ENCODE peak calls at places on chromosomes 16 and 17, in ten cellular contexts. F, D, V, U, B, X, Z, N, I and P are unnamed samples.

GRCh38 chr16:35215287-35215686 is 1755.9 kb downstream of the TP53TG3F start:
- DNase-seq in U (no peak), Z (no peak), F (no peak), V (no peak), I (no peak), D (no peak), B (peak; percentile 0), X (no peak), N (no peak), P (no peak)

GRCh38 chr16:56330476-56330875 is 94.9 kb downstream of the AMFR start:
- DNase-seq in B (no peak), U (no peak), N (no peak), I (no peak), Z (no peak), V (no peak), F (no peak), D (no peak), X (no peak), P (no peak)

GRCh38 chr17:51748749-51749604 is 409.5 kb downstream of the CA10 start:
- DNase-seq in V (no peak), N (no peak), F (no peak), B (no peak), I (no peak), U (no peak), X (no peak), Z (no peak), D (no peak), P (no peak)

GRCh38 chr17:28745052-28745776 is 1.4 kb downstream of the TRAF4 start:
- DNase-seq in B (peak; percentile 80), V (peak; percentile 51), Z (peak; percentile 86), D (no peak), I (no peak), F (peak; percentile 84), X (no peak), U (no peak), N (no peak), P (no peak)

GRCh38 chr17:2122641-2123302 is 67.9 kb downstream of the HIC1 start:
- DNase-seq in D (no peak), N (no peak), V (peak; percentile 91), U (peak; percentile 78), F (peak; percentile 88), B (peak; percentile 14), Z (peak; percentile 80), I (peak; percentile 61), X (peak; percentile 62), P (peak; percentile 80)

GRCh38 chr16:85986931-85987749 is 88.2 kb downstream of the IRF8 start:
- DNase-seq in U (no peak), X (no peak), Z (peak; percentile 75), B (no peak), I (no peak), N (peak; percentile 9), V (no peak), D (no peak), F (peak; percentile 77), P (no peak)

GRCh38 chr17:19470529-19471261 is 59.7 kb downstream of the RNF112 start:
- DNase-seq in V (peak; percentile 77), Z (peak; percentile 86), N (no peak), I (peak; percentile 38), U (peak; percentile 75), B (peak; percentile 81), F (peak; percentile 85), D (no peak), X (peak; percentile 79), P (peak; percentile 54)

GRCh38 chr16:74225278-74225677 is 71.3 kb upstream of the PSMD7 start:
- DNase-seq in X (no peak), Z (no peak), U (no peak), F (no peak), N (no peak), I (no peak), D (no peak), V (peak; percentile 42), B (no peak), P (no peak)

GRCh38 chr17:32871736-32872135 is 5.2 kb downstream of the MYO1D start:
- DNase-seq in U (no peak), I (no peak), X (no peak), F (no peak), Z (no peak), V (no peak), B (peak; percentile 28), D (no peak), N (no peak), P (peak; percentile 29)

GRCh38 chr16:79843631-79844043 is 243.1 kb upstream of the MAF start:
- DNase-seq in X (no peak), F (no peak), V (no peak), D (no peak), I (no peak), N (no peak), B (no peak), U (no peak), Z (no peak), P (no peak)

GRCh38 chr17:1473841-1474240 is 17.8 kb upstream of the CRK start:
- DNase-seq in Z (no peak), I (no peak), U (no peak), N (no peak), X (no peak), B (no peak), D (no peak), V (no peak), F (no peak), P (no peak)

GRCh38 chr16:14322186-14322585 is 251.1 kb downstream of the MRTFB start:
- DNase-seq in F (no peak), Z (no peak), V (no peak), X (no peak), U (no peak), D (no peak), B (no peak), I (no peak), N (no peak), P (no peak)

GRCh38 chr16:51236583-51236982 is 85.5 kb upstream of the SALL1 start:
- DNase-seq in U (no peak), Z (no peak), F (no peak), X (no peak), V (no peak), I (no peak), D (no peak), B (no peak), N (no peak), P (no peak)

GRCh38 chr16:80027007-80027965 is 426.7 kb upstream of the MAF start:
- DNase-seq in F (peak; percentile 74), V (peak; percentile 39), N (no peak), B (peak; percentile 88), D (no peak), Z (peak; percentile 84), U (peak; percentile 58), I (peak; percentile 62), X (peak; percentile 40), P (peak; percentile 50)

DNA sequence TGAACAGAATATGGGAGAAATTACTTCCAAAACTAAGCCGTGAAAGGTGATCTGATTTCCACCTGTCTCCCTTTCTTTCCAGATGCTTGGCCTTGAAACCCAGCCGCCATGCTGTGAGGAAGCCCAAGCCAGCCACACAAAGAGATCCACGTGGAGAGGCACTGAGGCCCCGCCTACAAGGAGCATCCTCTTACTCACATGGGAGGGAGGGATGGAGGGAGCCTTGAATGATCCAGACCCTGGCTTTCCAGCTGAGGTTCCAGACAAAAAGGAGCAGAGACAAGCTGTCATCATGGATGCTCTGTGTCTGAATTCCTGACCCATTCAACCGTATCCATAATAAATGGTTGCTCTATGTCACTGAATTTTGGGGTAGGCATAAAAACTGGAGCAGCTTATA is 48.9 kb upstream of the HAPSTR1 start:
- DNase-seq in U (no peak), X (no peak), F (no peak), I (no peak), V (no peak), N (no peak), B (peak; percentile 51), D (no peak), Z (no peak), P (no peak)
- H3K4me1 ChIP-seq in U (peaks cover 6% of the 10 kb centered on the region), X (peaks cover 6% of the 10 kb centered on the region), F (no peaks in the 10 kb centered on the region), I (peaks cover 5% of the 10 kb centered on the region), V (peaks cover 11% of the 10 kb centered on the region), N (no peaks in the 10 kb centered on the region), B (peaks cover 17% of the 10 kb centered on the region), D (peaks cover 13% of the 10 kb centered on the region), Z (no peaks in the 10 kb centered on the region), P (peaks cover 5% of the 10 kb centered on the region)

GRCh38 chr16:84258266-84258665 is 18.5 kb upstream of the KCNG4 start:
- DNase-seq in I (no peak), D (no peak), N (no peak), U (no peak), V (no peak), X (no peak), F (peak; percentile 40), Z (no peak), B (no peak), P (no peak)

GRCh38 chr16:84253173-84253572 is 13.4 kb upstream of the KCNG4 start:
- DNase-seq in Z (peak; percentile 16), N (no peak), I (no peak), F (no peak), V (no peak), U (no peak), X (no peak), B (no peak), D (no peak), P (no peak)

GRCh38 chr16:84255050-84255810 is 15.4 kb upstream of the KCNG4 start:
- DNase-seq in F (peak; percentile 54), N (no peak), D (no peak), I (no peak), Z (peak; percentile 22), B (no peak), V (no peak), U (no peak), X (no peak), P (no peak)

GRCh38 chr16:84252214-84252613 is 12.4 kb upstream of the KCNG4 start:
- DNase-seq in B (no peak), U (no peak), I (no peak), F (no peak), N (no peak), X (no peak), Z (peak; percentile 9), D (no peak), V (no peak), P (no peak)

DNA sequence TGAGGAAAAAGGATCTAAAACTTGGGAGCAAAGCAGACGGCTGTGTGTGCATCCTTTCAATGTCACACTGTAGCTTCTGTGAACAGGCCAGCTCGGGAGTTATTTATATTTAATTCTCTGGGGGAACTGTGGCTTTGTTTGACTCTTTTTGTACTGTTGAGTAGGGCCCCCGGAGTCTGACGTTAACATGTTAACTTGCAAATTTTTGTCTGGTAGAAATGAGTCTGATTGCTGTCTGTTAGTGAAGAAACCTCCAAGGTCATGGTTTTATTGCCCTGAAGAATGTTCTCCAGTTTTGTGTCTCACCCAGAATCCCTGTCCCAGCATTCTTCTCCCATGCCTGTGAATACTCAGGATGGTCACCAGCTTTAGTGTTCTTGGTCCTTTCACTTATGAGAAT is 14.3 kb upstream of the KCNG4 start:
- DNase-seq in X (no peak), I (no peak), D (no peak), F (no peak), Z (no peak), B (no peak), V (no peak), N (no peak), U (no peak), P (no peak)
- H3K4me1 ChIP-seq in X (no peaks in the 10 kb centered on the region), I (no peaks in the 10 kb centered on the region), D (no peaks in the 10 kb centered on the region), F (no peaks in the 10 kb centered on the region), Z (no peaks in the 10 kb centered on the region), B (no peaks in the 10 kb centered on the region), V (no peaks in the 10 kb centered on the region), N (no peaks in the 10 kb centered on the region), U (no peaks in the 10 kb centered on the region), P (no peaks in the 10 kb centered on the region)

GRCh38 chr17:80769516-80769915 is 222.1 kb upstream of the CHMP6 start:
- DNase-seq in B (no peak), D (no peak), Z (no peak), N (no peak), F (no peak), I (no peak), U (no peak), X (no peak), V (no peak), P (no peak)
- H3K4me1 ChIP-seq in B (peaks cover 8% of the 10 kb centered on the region), D (no peaks in the 10 kb centered on the region), Z (no peaks in the 10 kb centered on the region), N (peaks cover 40% of the 10 kb centered on the region), F (peaks cover 2% of the 10 kb centered on the region), I (no peaks in the 10 kb centered on the region), U (peaks cover 11% of the 10 kb centered on the region), X (no peaks in the 10 kb centered on the region), V (peaks cover 4% of the 10 kb centered on the region), P (no peaks in the 10 kb centered on the region)

GRCh38 chr16:15811416-15811777 is 45.4 kb downstream of the MYH11 start:
- DNase-seq in D (no peak), X (no peak), I (no peak), Z (no peak), V (no peak), F (peak; percentile 58), U (no peak), B (peak; percentile 26), N (no peak), P (no peak)
- H3K4me1 ChIP-seq in D (no peaks in the 10 kb centered on the region), X (peaks cover 31% of the 10 kb centered on the region), I (no peaks in the 10 kb centered on the region), Z (no peaks in the 10 kb centered on the region), V (peaks cover 10% of the 10 kb centered on the region), F (peaks cover 1% of the 10 kb centered on the region), U (peaks cover 7% of the 10 kb centered on the region), B (peaks cover 10% of the 10 kb centered on the region), N (no peaks in the 10 kb centered on the region), P (peaks cover 13% of the 10 kb centered on the region)